ENCODE peak calls at places on chromosomes 4 and X, in five cellular contexts. One of them, this sample, is unnamed.

GRCh38 chr4:10808591-10808990 is 124.0 kb upstream of the CLNK start:
- DNase-seq in A549: no peak
- DNase-seq in HFFc6: no peak
- DNase-seq in skeletal muscle cell: peak; percentile 55
- DNase-seq in MV-4-11: no peak
- DNase-seq in this sample: no peak

GRCh38 chrX:84737471-84737871 is 235.2 kb upstream of the HDX start:
- DNase-seq in A549: no peak
- DNase-seq in skeletal muscle cell: no peak
- DNase-seq in MV-4-11: no peak
- DNase-seq in HFFc6: peak; percentile 14
- DNase-seq in this sample: no peak

GRCh38 chr4:79083406-79084010 is 144.3 kb upstream of the PAQR3 start:
- DNase-seq in A549: no peak
- DNase-seq in skeletal muscle cell: peak; percentile 10
- DNase-seq in MV-4-11: no peak
- DNase-seq in HFFc6: no peak
- DNase-seq in this sample: no peak

GRCh38 chr4:80192252-80192866 is 4.9 kb upstream of the PRDM8 start:
- DNase-seq in MV-4-11: no peak
- DNase-seq in skeletal muscle cell: no peak
- DNase-seq in A549: no peak
- DNase-seq in HFFc6: no peak
- DNase-seq in this sample: no peak

GRCh38 chr4:86924805-86925204 is 10.0 kb upstream of the AFF1 start:
- DNase-seq in A549: peak; percentile 71
- DNase-seq in skeletal muscle cell: peak; percentile 72
- DNase-seq in HFFc6: peak; percentile 83
- DNase-seq in MV-4-11: no peak
- DNase-seq in this sample: no peak

GRCh38 chrX:53584891-53585290 is 101.6 kb downstream of the HUWE1 start:
- DNase-seq in MV-4-11: no peak
- DNase-seq in HFFc6: no peak
- DNase-seq in skeletal muscle cell: no peak
- DNase-seq in A549: no peak
- DNase-seq in this sample: no peak

GRCh38 chrX:153061732-153062131 is 5.5 kb downstream of the PNMA3 start:
- DNase-seq in MV-4-11: no peak
- DNase-seq in A549: no peak
- DNase-seq in skeletal muscle cell: no peak
- DNase-seq in HFFc6: peak; percentile 65
- DNase-seq in this sample: no peak

GRCh38 chrX:7083468-7084396 is 63.8 kb upstream of the STS start:
- DNase-seq in skeletal muscle cell: peak; percentile 82
- DNase-seq in A549: peak; percentile 22
- DNase-seq in HFFc6: peak; percentile 76
- DNase-seq in MV-4-11: peak; percentile 96
- DNase-seq in this sample: no peak

GRCh38 chrX:140440891-140441290 is 64.0 kb downstream of the SOX3 start:
- DNase-seq in A549: no peak
- DNase-seq in HFFc6: no peak
- DNase-seq in MV-4-11: no peak
- DNase-seq in skeletal muscle cell: no peak
- DNase-seq in this sample: no peak

GRCh38 chr4:170868191-170868590 is 778.4 kb upstream of the AADAT start:
- DNase-seq in HFFc6: no peak
- DNase-seq in skeletal muscle cell: no peak
- DNase-seq in MV-4-11: no peak
- DNase-seq in A549: no peak
- DNase-seq in this sample: no peak

GRCh38 chrX:12890467-12890866 is 16.0 kb upstream of the TLR8 start:
- DNase-seq in HFFc6: no peak
- DNase-seq in skeletal muscle cell: no peak
- DNase-seq in A549: no peak
- DNase-seq in MV-4-11: peak; percentile 85
- DNase-seq in this sample: no peak

GRCh38 chrX:41602946-41603345 is 85.8 kb upstream of the GPR34 start:
- DNase-seq in skeletal muscle cell: no peak
- DNase-seq in HFFc6: no peak
- DNase-seq in A549: no peak
- DNase-seq in MV-4-11: no peak
- DNase-seq in this sample: no peak

GRCh38 chr4:128737098-128737513 is 72.4 kb upstream of the JADE1 start:
- DNase-seq in HFFc6: no peak
- DNase-seq in MV-4-11: no peak
- DNase-seq in skeletal muscle cell: no peak
- DNase-seq in A549: no peak
- DNase-seq in this sample: no peak

GRCh38 chr4:133146574-133147198 is 2.4 kb upstream of the PCDH10 start:
- DNase-seq in HFFc6: peak; percentile 57
- DNase-seq in MV-4-11: no peak
- DNase-seq in skeletal muscle cell: peak; percentile 17
- DNase-seq in A549: peak; percentile 40
- DNase-seq in this sample: peak; percentile 49

GRCh38 chrX:103585421-103586313 is at the start of gene TCEAL4:
- DNase-seq in HFFc6: no peak
- DNase-seq in skeletal muscle cell: no peak
- DNase-seq in A549: peak; percentile 51
- DNase-seq in MV-4-11: no peak
- DNase-seq in this sample: peak; percentile 12

GRCh38 chr4:129092636-129093172 is 635 bp downstream of the SCLT1 start:
- DNase-seq in MV-4-11: no peak
- DNase-seq in A549: no peak
- DNase-seq in skeletal muscle cell: no peak
- DNase-seq in HFFc6: no peak
- DNase-seq in this sample: no peak

GRCh38 chrX:115679460-115679859 is 118.5 kb downstream of the PLS3 start:
- DNase-seq in MV-4-11: no peak
- DNase-seq in A549: peak; percentile 36
- DNase-seq in HFFc6: peak; percentile 12
- DNase-seq in skeletal muscle cell: no peak
- DNase-seq in this sample: peak; percentile 28

GRCh38 chr4:9999956-10000551 is 21.2 kb downstream of the SLC2A9 start:
- DNase-seq in HFFc6: no peak
- DNase-seq in A549: no peak
- DNase-seq in MV-4-11: no peak
- DNase-seq in skeletal muscle cell: no peak
- DNase-seq in this sample: no peak

GRCh38 chr4:3040447-3041191 is 33.7 kb downstream of the HTT-AS start:
- DNase-seq in A549: no peak
- DNase-seq in HFFc6: no peak
- DNase-seq in MV-4-11: peak; percentile 52
- DNase-seq in skeletal muscle cell: no peak
- DNase-seq in this sample: no peak